ENCODE peak calls at places on chromosomes 4 and X, in eight cellular contexts. K, X, L, A, S, H, V and Z are unnamed samples. For H3K36me3, the result is how much of the 10 kb centered on the place peaks cover.

GRCh38 chrX:137195991-137196390 is 162.2 kb upstream of the GPR101 start:
- DNase-seq in K (no peak), X (no peak), L (no peak), A (no peak), S (no peak), H (no peak), V (no peak), Z (no peak)

GRCh38 chrX:108443065-108443464 is 3.4 kb downstream of the COL4A5 start:
- DNase-seq in K (no peak), X (no peak), L (no peak), A (no peak), S (no peak), H (no peak), V (no peak), Z (no peak)

GRCh38 chr4:780730-781492 is 45.0 kb downstream of the CPLX1 start:
- DNase-seq in K (no peak), X (no peak), L (no peak), A (no peak), S (no peak), H (no peak), V (no peak), Z (no peak)

GRCh38 chrX:38347136-38347535 is 5.3 kb upstream of the OTC start:
- DNase-seq in K (peak), X (no peak), L (no peak), A (no peak), S (no peak), H (no peak), V (no peak), Z (peak)

GRCh38 chr4:78776729-78777555 is 792 bp downstream of the BMP2K start:
- DNase-seq in K (peak), X (peak), L (peak), A (peak), S (peak), H (peak), V (no peak), Z (no peak)

GRCh38 chr4:1170805-1171305 is 1.5 kb downstream of the SPON2 start:
- DNase-seq in K (no peak), X (no peak), L (peak), A (no peak), S (no peak), H (no peak), V (no peak), Z (no peak)

GRCh38 chr4:90580271-90580825 is 453.2 kb downstream of the CCSER1 start:
- DNase-seq in K (peak), X (peak), L (no peak), A (no peak), S (no peak), H (no peak), V (no peak), Z (no peak)

GRCh38 chr4:116551798-116552197 is 533.6 kb downstream of the TRAM1L1 start:
- DNase-seq in K (no peak), X (no peak), L (no peak), A (no peak), S (no peak), H (no peak), V (no peak), Z (no peak)

GRCh38 chr4:3853388-3854035 is 87.3 kb downstream of the ADRA2C start:
- DNase-seq in K (no peak), X (no peak), L (no peak), A (no peak), S (no peak), H (no peak), V (no peak), Z (no peak)

GRCh38 chrX:118603981-118604380 is 108.4 kb downstream of the DOCK11 start:
- DNase-seq in K (peak), X (peak), L (no peak), A (peak), S (no peak), H (peak), V (no peak), Z (no peak)

GRCh38 chrX:103779156-103779555 is 2.5 kb downstream of the PLP1 start:
- DNase-seq in K (no peak), X (no peak), L (no peak), A (no peak), S (no peak), H (no peak), V (no peak), Z (no peak)

GRCh38 chrX:82141942-82142341 is 940.0 kb downstream of the SH3BGRL start:
- DNase-seq in K (no peak), X (no peak), L (no peak), A (no peak), S (no peak), H (no peak), V (no peak), Z (no peak)

GRCh38 chr4:110087116-110087708 is 111.2 kb downstream of the ELOVL6 start:
- DNase-seq in K (no peak), X (no peak), L (no peak), A (no peak), S (no peak), H (no peak), V (peak), Z (peak)

GRCh38 chr4:156941940-156942548 is 29.6 kb downstream of the PDGFC start:
- DNase-seq in K (peak), X (peak), L (no peak), A (peak), S (no peak), H (no peak), V (no peak), Z (peak)

GRCh38 chr4:185265942-185266341 is 56.5 kb downstream of the SNX25 start:
- DNase-seq in K (peak), X (no peak), L (no peak), A (no peak), S (no peak), H (peak), V (no peak), Z (no peak)

GRCh38 chr4:35556387-35556786 is 687.9 kb downstream of the ARAP2 start:
- DNase-seq in K (no peak), X (no peak), L (no peak), A (no peak), S (no peak), H (no peak), V (no peak), Z (no peak)

GRCh38 chr4:21535901-21536300 is 412.7 kb downstream of the KCNIP4 start:
- DNase-seq in K (no peak), X (no peak), L (no peak), A (no peak), S (no peak), H (no peak), V (no peak), Z (no peak)

GRCh38 chrX:103360092-103360491 is 3.8 kb downstream of the TCEAL9 start:
- DNase-seq in K (no peak), X (no peak), L (no peak), A (no peak), S (no peak), H (no peak), V (no peak), Z (no peak)

GRCh38 chr4:153987291-153987690 is 198.4 kb upstream of the SFRP2 start:
- DNase-seq in K (no peak), X (no peak), L (no peak), A (no peak), S (no peak), H (no peak), V (peak), Z (no peak)

GRCh38 chrX:45517090-45517973 is 316.7 kb upstream of the DIPK2B start:
- DNase-seq in K (peak), X (no peak), L (no peak), A (no peak), S (no peak), H (no peak), V (no peak), Z (no peak)

GRCh38 chr4:1082215-1083182 is 30.9 kb downstream of the RNF212 start:
- DNase-seq in K (no peak), X (peak), L (peak), A (no peak), S (peak), H (no peak), V (no peak), Z (peak)

GRCh38 chr4:10033191-10033881 is 12.0 kb upstream of the SLC2A9 start:
- DNase-seq in K (no peak), X (no peak), L (no peak), A (no peak), S (peak), H (no peak), V (no peak), Z (no peak)

GRCh38 chr4:1400861-1401408 is 5.3 kb downstream of the NKX1-1 start:
- DNase-seq in K (no peak), X (no peak), L (peak), A (no peak), S (no peak), H (no peak), V (no peak), Z (no peak)

GRCh38 chr4:15031197-15031596 is 28.9 kb downstream of the CPEB2 start:
- DNase-seq in K (no peak), X (no peak), L (no peak), A (no peak), S (no peak), H (no peak), V (no peak), Z (no peak)

GRCh38 chr4:48565362-48566083 is 75.5 kb downstream of the ZAR1 start:
- DNase-seq in K (no peak), X (no peak), L (no peak), A (no peak), S (no peak), H (no peak), V (no peak), Z (no peak)

GRCh38 chr4:48571471-48571870 is 81.4 kb downstream of the ZAR1 start:
- DNase-seq in K (no peak), X (no peak), L (no peak), A (no peak), S (no peak), H (no peak), V (no peak), Z (no peak)

GRCh38 chr4:48575964-48576363 is 85.9 kb downstream of the ZAR1 start:
- DNase-seq in K (no peak), X (no peak), L (no peak), A (no peak), S (no peak), H (no peak), V (no peak), Z (no peak)

DNA sequence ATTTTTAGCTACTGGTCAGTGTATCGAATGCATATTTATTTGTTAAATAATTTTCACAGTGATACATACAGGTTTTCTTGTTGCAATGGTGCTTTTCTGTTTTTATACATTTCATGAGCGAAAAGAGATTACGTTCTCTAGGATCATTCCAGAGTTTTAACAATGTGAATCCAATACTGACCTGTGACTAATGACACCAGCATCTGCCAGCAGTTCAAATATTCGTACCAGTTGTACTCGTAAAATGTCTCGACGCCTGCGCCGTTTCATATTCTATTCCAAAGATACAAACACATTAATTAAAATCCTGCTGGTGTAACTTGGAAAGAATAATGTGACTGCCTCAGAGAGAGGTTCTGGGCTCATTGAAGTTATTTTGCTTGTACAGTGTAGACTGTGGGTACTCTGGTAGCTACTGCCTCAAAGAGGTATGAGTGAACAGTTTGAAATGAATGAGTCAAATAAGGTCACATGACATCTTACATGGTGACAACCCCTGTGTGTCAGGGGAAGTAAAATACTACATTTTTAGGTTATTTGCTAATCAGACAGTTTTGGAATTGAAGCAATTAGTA is 80.7 kb downstream of the ZAR1 start:
- DNase-seq in K (no peak), X (no peak), L (no peak), A (no peak), S (no peak), H (no peak), V (peak), Z (peak)
- H3K36me3 ChIP-seq in K (under half), X (under half), L (half or more), A (under half), S (half or more), H (half or more), V (under half), Z (under half)

GRCh38 chr4:6193399-6193798 is 7.0 kb downstream of the JAKMIP1 start:
- DNase-seq in K (no peak), X (no peak), L (no peak), A (no peak), S (no peak), H (no peak), V (no peak), Z (no peak)
- TF ChIP-seq CTCF in K (no peak), X (no peak), L (no peak), A (no peak), S (no peak), H (no peak), V (no peak), Z (no peak)

GRCh38 chrX:110698696-110699095 is 96.9 kb downstream of the CHRDL1 start:
- DNase-seq in K (no peak), X (no peak), L (no peak), A (no peak), S (no peak), H (no peak), V (no peak), Z (no peak)
- H3K36me3 ChIP-seq in K (under half), X (under half), L (under half), A (under half), S (under half), H (under half), V (under half), Z (under half)

DNA sequence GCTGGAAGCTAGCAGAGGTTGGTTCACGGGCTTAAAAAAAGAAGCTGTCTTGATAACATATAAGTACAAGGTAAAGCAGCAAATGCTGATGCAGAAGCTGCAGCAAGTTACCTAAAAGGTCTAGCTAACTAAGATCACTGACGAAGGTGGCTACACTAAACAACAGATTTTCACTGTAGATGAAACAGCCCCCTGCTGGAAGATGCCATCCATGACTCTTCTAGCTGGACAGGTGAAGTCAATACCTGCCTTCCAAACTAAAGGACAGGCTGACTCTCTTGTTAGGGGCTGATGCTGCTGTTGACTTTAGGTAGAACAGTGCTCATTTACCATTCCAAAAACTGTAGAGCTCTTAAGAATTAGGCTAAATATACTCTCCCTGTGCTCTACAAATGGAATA is 99.5 kb downstream of the FBXW7 start:
- DNase-seq in K (peak), X (no peak), L (no peak), A (no peak), S (no peak), H (peak), V (no peak), Z (no peak)
- TF ChIP-seq CTCF in K (peak), X (no peak), L (no peak), A (no peak), S (no peak), H (peak), V (no peak), Z (no peak)

DNA sequence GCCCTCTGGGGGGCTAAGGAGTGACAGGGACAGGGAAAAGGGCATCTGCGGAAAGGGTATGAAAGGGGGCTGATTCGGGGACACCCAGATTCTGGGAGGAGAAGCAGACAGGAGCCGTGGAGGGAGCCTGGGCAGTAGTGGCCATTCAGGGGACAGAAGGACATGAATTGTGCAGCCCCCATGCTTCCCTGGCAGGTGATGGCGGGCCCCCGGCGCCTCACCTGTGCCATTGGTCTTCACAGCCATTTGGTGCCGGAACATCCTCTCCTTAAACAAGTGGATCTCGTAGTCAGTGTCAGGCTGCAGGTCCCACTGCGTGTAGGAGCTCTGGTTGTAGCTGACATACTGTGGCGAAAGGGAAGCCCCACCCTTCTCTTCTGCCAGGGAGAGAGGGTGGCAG is 21.9 kb downstream of the L1CAM start:
- DNase-seq in K (no peak), X (no peak), L (no peak), A (no peak), S (no peak), H (no peak), V (no peak), Z (no peak)
- H3K36me3 ChIP-seq in K (under half), X (under half), L (under half), A (under half), S (under half), H (under half), V (under half), Z (under half)

GRCh38 chr4:16110906-16111305 is 27.1 kb upstream of the PROM1 start:
- DNase-seq in K (no peak), X (no peak), L (no peak), A (no peak), S (no peak), H (no peak), V (no peak), Z (no peak)

GRCh38 chr4:16109256-16109655 is 25.4 kb upstream of the PROM1 start:
- DNase-seq in K (no peak), X (no peak), L (no peak), A (no peak), S (no peak), H (no peak), V (no peak), Z (no peak)

GRCh38 chr4:16110199-16110598 is 26.4 kb upstream of the PROM1 start:
- DNase-seq in K (no peak), X (no peak), L (no peak), A (no peak), S (no peak), H (no peak), V (no peak), Z (no peak)

GRCh38 chr4:16104520-16104919 is 20.7 kb upstream of the PROM1 start:
- DNase-seq in K (no peak), X (no peak), L (no peak), A (no peak), S (no peak), H (no peak), V (no peak), Z (no peak)

GRCh38 chr4:16106956-16107355 is 23.1 kb upstream of the PROM1 start:
- DNase-seq in K (no peak), X (no peak), L (no peak), A (no peak), S (no peak), H (no peak), V (no peak), Z (no peak)
- TF ChIP-seq CTCF in K (no peak), X (no peak), L (no peak), A (no peak), S (no peak), H (no peak), V (no peak), Z (no peak)

DNA sequence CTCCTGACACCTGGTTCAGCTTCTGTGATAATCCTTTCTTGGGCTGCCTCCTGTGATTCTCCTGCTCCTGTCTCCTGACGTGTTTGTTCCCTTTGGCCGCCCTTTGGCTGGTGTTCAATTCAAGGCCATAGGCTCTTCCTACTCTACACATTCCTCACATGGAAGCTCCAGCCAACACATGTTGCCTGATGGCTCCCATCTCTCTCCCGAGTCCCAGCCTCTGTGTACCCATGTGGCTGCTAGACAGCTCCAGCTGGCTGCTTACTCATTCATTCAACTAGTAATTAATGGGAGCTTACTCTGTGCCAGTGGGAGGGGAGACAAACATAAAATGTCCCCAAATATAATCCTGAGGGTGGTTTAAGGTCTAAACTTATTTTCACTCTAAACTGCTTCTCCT is 9.2 kb upstream of the MED28 start:
- DNase-seq in K (no peak), X (no peak), L (no peak), A (no peak), S (no peak), H (no peak), V (no peak), Z (no peak)
- H3K36me3 ChIP-seq in K (under half), X (under half), L (half or more), A (under half), S (half or more), H (half or more), V (under half), Z (under half)